ENCODE peak calls at places on chromosome 15, in nine cellular contexts. W is RWPE2, U is endodermal cell, L is neuronal stem cell, B is neural progenitor cell, C is endothelial cell of umbilical vein, O is thoracic aorta, N is cardiac muscle cell, V is mesendoderm. E is an unnamed sample. For H3K4me1, the result is how much of the 10 kb centered on the place peaks cover.

GRCh38 chr15:69499521-69500201 is 47.0 kb downstream of the RPLP1 start:
- DNase-seq in V (no peak), C (no peak), B (peak), U (peak), L (no peak), O (no peak), N (peak), W (peak), E (peak)

GRCh38 chr15:48380183-48380582 is 49.0 kb downstream of the DUT start:
- DNase-seq in O (no peak), L (no peak), V (no peak), C (no peak), N (no peak), B (no peak), W (no peak), U (no peak), E (no peak)

GRCh38 chr15:53665930-53666329 is 93.5 kb downstream of the WDR72 start:
- DNase-seq in V (no peak), N (peak), O (no peak), U (no peak), B (no peak), W (no peak), L (no peak), C (peak), E (no peak)

GRCh38 chr15:67133738-67134576 is 68.6 kb downstream of the SMAD3 start:
- DNase-seq in B (peak), L (peak), N (peak), W (no peak), O (no peak), V (peak), C (peak), U (no peak), E (no peak)

GRCh38 chr15:38707802-38708671 is 143.4 kb upstream of the RASGRP1 start:
- DNase-seq in U (peak), N (peak), W (no peak), O (no peak), L (peak), V (peak), B (peak), C (peak), E (no peak)

GRCh38 chr15:94083467-94083991 is 147.8 kb upstream of the MCTP2 start:
- DNase-seq in W (no peak), V (peak), B (no peak), L (no peak), N (no peak), O (no peak), U (no peak), C (peak), E (no peak)

GRCh38 chr15:35379972-35380371 is 166.0 kb downstream of the DPH6 start:
- DNase-seq in U (peak), C (no peak), V (peak), L (no peak), W (no peak), B (no peak), O (no peak), N (no peak), E (no peak)

GRCh38 chr15:63473749-63473998 is 30.7 kb upstream of the USP3 start:
- DNase-seq in B (no peak), W (no peak), O (no peak), U (no peak), N (no peak), C (no peak), V (no peak), L (no peak), E (no peak)

GRCh38 chr15:81752149-81752942 is 293.5 kb downstream of the MEX3B start:
- DNase-seq in V (no peak), U (peak), W (peak), L (no peak), N (peak), B (peak), O (no peak), C (peak), E (no peak)

GRCh38 chr15:31887246-31887645 is 143.1 kb upstream of the CHRNA7 start:
- DNase-seq in O (no peak), C (no peak), B (peak), U (peak), L (no peak), N (peak), V (peak), W (no peak), E (no peak)

GRCh38 chr15:93862791-93863190 is 368.6 kb upstream of the MCTP2 start:
- DNase-seq in V (no peak), B (no peak), N (no peak), W (no peak), C (no peak), L (no peak), O (no peak), U (no peak), E (peak)

GRCh38 chr15:85044251-85044853 is 62.7 kb downstream of the PDE8A start:
- DNase-seq in B (peak), N (peak), U (peak), L (no peak), C (peak), O (no peak), W (no peak), V (peak), E (no peak)

GRCh38 chr15:74229686-74230085 is 6.4 kb upstream of the CCDC33 start:
- DNase-seq in O (no peak), N (no peak), C (no peak), V (no peak), W (no peak), B (no peak), L (no peak), U (no peak), E (no peak)

GRCh38 chr15:84982301-84982920 is 755 bp downstream of the PDE8A start:
- DNase-seq in V (peak), N (peak), O (no peak), U (peak), W (no peak), B (peak), C (peak), L (no peak), E (no peak)

GRCh38 chr15:75720787-75721461 is 8.3 kb upstream of the CSPG4 start:
- DNase-seq in O (no peak), U (peak), B (peak), V (peak), L (no peak), W (peak), C (peak), N (peak), E (no peak)

GRCh38 chr15:78676424-78677110 is 35.6 kb upstream of the CHRNB4 start:
- DNase-seq in V (no peak), B (no peak), C (no peak), L (no peak), N (no peak), U (peak), W (peak), O (no peak), E (no peak)

DNA sequence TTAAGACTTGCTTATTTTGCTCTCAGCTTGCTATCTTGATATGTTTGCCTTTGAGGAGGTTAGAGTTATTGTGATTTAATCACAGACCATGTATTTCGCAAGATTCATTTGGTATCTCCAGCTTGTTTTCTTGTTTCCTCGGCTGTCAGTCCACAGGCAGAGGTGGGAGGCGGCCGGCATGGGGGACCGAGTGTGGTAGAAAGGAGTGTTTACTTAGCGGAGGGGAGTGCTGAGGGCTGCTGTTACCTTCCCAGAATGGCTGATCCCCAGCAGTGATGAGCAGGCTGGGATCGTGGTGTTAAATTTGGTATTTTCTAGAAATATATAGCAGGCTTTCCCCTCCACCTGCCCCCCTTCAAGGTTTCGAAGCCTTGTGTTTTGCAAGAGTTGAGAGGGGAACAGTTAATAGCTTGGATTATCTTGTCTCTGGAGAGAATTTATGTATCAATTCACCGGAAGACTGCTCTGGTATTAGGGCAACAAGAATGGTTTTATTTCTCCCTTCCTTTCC is 151.2 kb downstream of the IGF1R start:
- DNase-seq in O (no peak), L (no peak), U (peak), N (peak), W (no peak), V (peak), C (peak), B (peak), E (no peak)
- H3K4me1 ChIP-seq in O (under half), L (under half), U (under half), N (under half), W (half or more), V (under half), C (under half), B (under half), E (under half)

DNA sequence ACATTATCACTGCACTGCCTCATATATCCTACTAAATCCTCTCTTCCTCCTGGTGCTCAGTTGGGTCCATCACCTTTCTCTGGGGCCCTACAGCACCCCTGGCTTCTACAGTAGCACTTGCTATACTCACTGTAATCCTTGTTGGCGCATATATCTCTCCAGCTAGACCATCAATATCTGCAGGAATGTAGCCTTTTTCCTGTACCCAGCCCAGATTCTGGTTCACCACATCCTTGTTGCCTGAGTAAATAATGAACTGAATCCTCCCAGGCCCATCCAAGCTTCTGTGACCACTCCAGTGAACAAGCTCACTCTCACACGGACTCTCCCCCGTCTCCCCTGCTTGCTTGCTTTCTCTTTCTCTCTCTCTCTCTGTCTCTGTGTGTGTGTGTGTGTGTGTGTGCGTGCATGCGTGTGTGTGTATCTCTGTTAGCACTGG is 62.5 kb upstream of the LIPC start:
- DNase-seq in C (no peak), O (no peak), B (no peak), V (no peak), L (no peak), W (no peak), U (no peak), N (no peak), E (no peak)
- H3K4me3 ChIP-seq in C (no peak), O (no peak), B (no peak), V (no peak), L (no peak), W (no peak), U (no peak), N (no peak), E (no peak)

DNA sequence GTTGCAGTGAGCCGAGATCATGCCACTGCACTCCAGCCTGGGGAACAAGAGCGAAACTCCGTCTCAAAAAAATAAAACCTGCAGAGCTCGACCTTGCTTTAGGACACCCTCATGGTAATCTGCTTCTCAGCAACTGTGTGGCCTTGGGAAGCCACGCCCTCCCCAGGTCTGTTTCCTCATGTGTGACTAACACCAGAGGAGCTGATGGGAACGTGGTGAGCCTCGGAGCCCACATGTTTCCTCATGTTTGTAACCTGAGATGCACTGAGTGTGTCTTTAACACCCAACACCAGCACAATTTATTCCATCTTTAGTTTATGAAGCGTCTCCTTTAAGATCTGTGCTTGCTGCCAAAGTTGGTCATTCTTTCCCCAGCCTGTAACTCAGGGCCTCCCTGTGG is 142.8 kb downstream of the OCA2 start:
- DNase-seq in U (no peak), N (no peak), C (no peak), L (no peak), B (no peak), O (no peak), V (peak), W (peak), E (no peak)
- H3K4me1 ChIP-seq in U (under half), N (under half), C (under half), L (under half), B (under half), O (under half), V (under half), W (under half), E (under half)

DNA sequence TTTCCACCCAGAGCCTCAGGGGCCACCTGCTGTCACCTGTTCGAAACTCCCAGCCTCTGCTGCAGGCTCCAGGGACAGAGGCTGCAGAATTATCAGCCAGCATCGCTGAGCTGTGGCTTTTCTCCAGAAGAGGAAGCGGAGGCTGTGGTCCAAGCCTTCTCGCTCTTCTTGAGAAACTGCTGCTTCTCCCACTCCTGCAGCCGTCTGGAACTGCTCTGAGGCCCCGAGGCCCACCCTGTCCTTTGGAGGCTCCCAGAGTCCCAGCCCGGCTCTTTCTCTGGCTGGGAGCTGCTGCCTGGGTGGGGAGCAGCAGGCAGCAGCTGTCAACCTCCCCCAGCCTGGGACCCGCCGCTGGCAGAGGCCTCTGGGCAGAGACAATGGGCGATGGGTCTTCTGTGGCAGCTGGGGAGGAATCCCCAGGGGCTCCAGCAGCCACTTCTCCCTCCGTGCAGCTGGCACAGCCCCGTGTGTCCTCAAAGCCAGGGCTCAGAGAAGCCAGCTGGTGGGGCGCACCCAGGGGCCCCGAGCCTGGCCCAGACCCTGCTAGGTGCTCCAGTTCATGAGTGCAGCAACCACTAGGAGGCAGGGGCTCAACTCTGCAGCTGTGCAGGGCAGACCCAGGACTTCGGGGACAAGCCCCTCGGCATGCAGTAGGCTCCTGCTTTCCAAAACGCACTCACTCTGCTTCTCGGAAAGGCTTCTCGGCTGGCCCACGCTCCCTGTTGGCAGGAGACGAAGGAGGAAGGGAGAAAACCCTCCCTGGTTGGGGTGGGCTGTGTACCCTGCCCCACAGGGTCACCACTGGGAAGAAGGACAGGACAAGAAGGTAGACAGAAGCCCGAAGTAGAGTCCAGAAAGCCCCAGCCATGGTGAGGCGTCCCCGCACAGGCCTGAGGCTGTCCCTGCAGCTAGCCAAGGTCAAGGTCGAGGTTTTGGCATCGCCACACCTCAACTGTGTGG is 49.9 kb upstream of the FURIN start:
- DNase-seq in L (no peak), C (no peak), V (peak), W (peak), B (peak), U (peak), N (no peak), O (no peak), E (no peak)
- H3K4me3 ChIP-seq in L (no peak), C (no peak), V (no peak), W (no peak), B (no peak), U (no peak), N (no peak), O (no peak), E (no peak)

E was measured in ascending aorta.